ENCODE peak calls at places on chromosomes 16 and 17, in eight cellular contexts. One of them, this sample, is unnamed.

GRCh38 chr16:86261379-86261778 is 248.9 kb upstream of the FOXF1 start:
- DNase-seq in HCT116: peak; percentile 81
- DNase-seq in SK-N-SH: no peak
- DNase-seq in PC-3: peak; percentile 18
- DNase-seq in GM23248: peak; percentile 26
- DNase-seq in OCI-LY7: peak; percentile 49
- DNase-seq in neural progenitor cell: no peak
- DNase-seq in hepatocyte: no peak
- DNase-seq in this sample: no peak

GRCh38 chr17:13562271-13562800 is 39.4 kb downstream of the HS3ST3A1 start:
- DNase-seq in HCT116: no peak
- DNase-seq in hepatocyte: peak; percentile 58
- DNase-seq in GM23248: peak; percentile 97
- DNase-seq in SK-N-SH: no peak
- DNase-seq in PC-3: peak; percentile 90
- DNase-seq in neural progenitor cell: no peak
- DNase-seq in OCI-LY7: no peak
- DNase-seq in this sample: no peak

GRCh38 chr17:67449885-67450755 is 73.0 kb downstream of the PITPNC1 start:
- DNase-seq in neural progenitor cell: no peak
- DNase-seq in PC-3: no peak
- DNase-seq in HCT116: no peak
- DNase-seq in GM23248: no peak
- DNase-seq in SK-N-SH: no peak
- DNase-seq in hepatocyte: no peak
- DNase-seq in OCI-LY7: no peak
- DNase-seq in this sample: no peak

GRCh38 chr16:58049697-58050185 is 24.2 kb downstream of the MMP15 start:
- DNase-seq in SK-N-SH: no peak
- DNase-seq in neural progenitor cell: no peak
- DNase-seq in OCI-LY7: no peak
- DNase-seq in GM23248: no peak
- DNase-seq in PC-3: no peak
- DNase-seq in hepatocyte: no peak
- DNase-seq in HCT116: no peak
- DNase-seq in this sample: no peak

GRCh38 chr17:8004899-8005298 is 2.5 kb downstream of the GUCY2D start:
- DNase-seq in neural progenitor cell: no peak
- DNase-seq in OCI-LY7: no peak
- DNase-seq in GM23248: peak; percentile 83
- DNase-seq in HCT116: no peak
- DNase-seq in PC-3: no peak
- DNase-seq in hepatocyte: no peak
- DNase-seq in SK-N-SH: no peak
- DNase-seq in this sample: no peak

GRCh38 chr17:44269118-44269794 is 1.3 kb upstream of the SLC4A1 start:
- DNase-seq in OCI-LY7: no peak
- DNase-seq in SK-N-SH: peak; percentile 47
- DNase-seq in neural progenitor cell: no peak
- DNase-seq in HCT116: no peak
- DNase-seq in GM23248: no peak
- DNase-seq in hepatocyte: no peak
- DNase-seq in PC-3: no peak
- DNase-seq in this sample: no peak

GRCh38 chr16:1964046-1964505 is 550 bp downstream of the RPS2 start:
- DNase-seq in OCI-LY7: peak; percentile 51
- DNase-seq in SK-N-SH: no peak
- DNase-seq in hepatocyte: peak; percentile 60
- DNase-seq in neural progenitor cell: peak; percentile 56
- DNase-seq in PC-3: no peak
- DNase-seq in HCT116: no peak
- DNase-seq in GM23248: peak; percentile 58
- DNase-seq in this sample: no peak

GRCh38 chr17:48878920-48879898 is 13.4 kb upstream of the ATP5MC1 start:
- DNase-seq in SK-N-SH: peak; percentile 87
- DNase-seq in HCT116: peak; percentile 82
- DNase-seq in hepatocyte: peak; percentile 81
- DNase-seq in neural progenitor cell: peak; percentile 80
- DNase-seq in OCI-LY7: peak; percentile 76
- DNase-seq in GM23248: peak; percentile 77
- DNase-seq in PC-3: peak; percentile 91
- DNase-seq in this sample: peak; percentile 92

GRCh38 chr17:41710472-41711090 is 1.6 kb upstream of the GAST start:
- DNase-seq in PC-3: peak; percentile 9
- DNase-seq in OCI-LY7: no peak
- DNase-seq in GM23248: peak; percentile 91
- DNase-seq in neural progenitor cell: no peak
- DNase-seq in SK-N-SH: no peak
- DNase-seq in hepatocyte: no peak
- DNase-seq in HCT116: no peak
- DNase-seq in this sample: no peak

GRCh38 chr17:57481901-57482300 is 225.6 kb downstream of the MSI2 start:
- DNase-seq in neural progenitor cell: no peak
- DNase-seq in hepatocyte: peak; percentile 70
- DNase-seq in SK-N-SH: no peak
- DNase-seq in HCT116: no peak
- DNase-seq in GM23248: peak; percentile 96
- DNase-seq in PC-3: peak; percentile 13
- DNase-seq in OCI-LY7: no peak
- DNase-seq in this sample: no peak

GRCh38 chr16:68707341-68708152 is 29.5 kb upstream of the CDH1 start:
- DNase-seq in HCT116: peak; percentile 64
- DNase-seq in OCI-LY7: no peak
- DNase-seq in SK-N-SH: no peak
- DNase-seq in hepatocyte: peak; percentile 67
- DNase-seq in neural progenitor cell: peak; percentile 76
- DNase-seq in PC-3: peak; percentile 80
- DNase-seq in GM23248: no peak
- DNase-seq in this sample: peak; percentile 87

GRCh38 chr16:25223964-25224363 is 7.2 kb downstream of the AQP8 start:
- DNase-seq in PC-3: no peak
- DNase-seq in GM23248: no peak
- DNase-seq in SK-N-SH: no peak
- DNase-seq in hepatocyte: no peak
- DNase-seq in HCT116: no peak
- DNase-seq in OCI-LY7: no peak
- DNase-seq in neural progenitor cell: no peak
- DNase-seq in this sample: no peak

GRCh38 chr16:25222959-25223358 is 6.2 kb downstream of the AQP8 start:
- DNase-seq in GM23248: no peak
- DNase-seq in SK-N-SH: no peak
- DNase-seq in OCI-LY7: no peak
- DNase-seq in neural progenitor cell: no peak
- DNase-seq in HCT116: no peak
- DNase-seq in hepatocyte: no peak
- DNase-seq in PC-3: no peak
- DNase-seq in this sample: no peak

GRCh38 chr16:25224731-25225319 is 8.1 kb downstream of the AQP8 start:
- DNase-seq in HCT116: no peak
- DNase-seq in OCI-LY7: no peak
- DNase-seq in hepatocyte: no peak
- DNase-seq in GM23248: no peak
- DNase-seq in neural progenitor cell: no peak
- DNase-seq in PC-3: no peak
- DNase-seq in SK-N-SH: no peak
- DNase-seq in this sample: no peak

DNA sequence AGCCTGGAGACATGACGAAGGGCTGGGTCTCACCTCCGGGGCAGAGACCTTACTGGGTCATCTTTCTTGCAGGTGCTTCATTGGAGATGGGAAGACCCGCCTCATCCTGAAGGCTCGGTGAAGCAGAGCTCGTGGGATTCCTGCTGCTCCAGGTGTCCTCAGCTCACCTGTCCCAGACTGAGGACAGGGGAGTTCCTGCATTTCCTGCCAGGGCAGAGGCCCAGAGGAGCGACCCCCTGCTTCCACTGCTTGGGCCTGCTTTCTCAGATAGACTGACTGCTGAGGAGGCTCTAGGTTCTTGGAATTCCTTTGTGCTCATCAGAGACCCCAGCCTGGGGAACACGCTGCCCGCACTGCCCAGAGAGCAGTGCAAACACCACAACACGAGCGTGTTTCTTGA is 11.6 kb downstream of the AQP8 start:
- DNase-seq in OCI-LY7: no peak
- DNase-seq in SK-N-SH: no peak
- DNase-seq in PC-3: no peak
- DNase-seq in HCT116: no peak
- DNase-seq in neural progenitor cell: no peak
- DNase-seq in hepatocyte: no peak
- DNase-seq in GM23248: no peak
- DNase-seq in this sample: peak; percentile 36
- H3K27ac ChIP-seq in OCI-LY7: no peak overlapping the region
- H3K27ac ChIP-seq in SK-N-SH: no peak overlapping the region
- H3K27ac ChIP-seq in PC-3: no peak overlapping the region
- H3K27ac ChIP-seq in HCT116: no peak overlapping the region
- H3K27ac ChIP-seq in neural progenitor cell: no peak overlapping the region
- H3K27ac ChIP-seq in hepatocyte: no peak overlapping the region
- H3K27ac ChIP-seq in GM23248: no peak overlapping the region
- H3K27ac ChIP-seq in this sample: no peak overlapping the region

DNA sequence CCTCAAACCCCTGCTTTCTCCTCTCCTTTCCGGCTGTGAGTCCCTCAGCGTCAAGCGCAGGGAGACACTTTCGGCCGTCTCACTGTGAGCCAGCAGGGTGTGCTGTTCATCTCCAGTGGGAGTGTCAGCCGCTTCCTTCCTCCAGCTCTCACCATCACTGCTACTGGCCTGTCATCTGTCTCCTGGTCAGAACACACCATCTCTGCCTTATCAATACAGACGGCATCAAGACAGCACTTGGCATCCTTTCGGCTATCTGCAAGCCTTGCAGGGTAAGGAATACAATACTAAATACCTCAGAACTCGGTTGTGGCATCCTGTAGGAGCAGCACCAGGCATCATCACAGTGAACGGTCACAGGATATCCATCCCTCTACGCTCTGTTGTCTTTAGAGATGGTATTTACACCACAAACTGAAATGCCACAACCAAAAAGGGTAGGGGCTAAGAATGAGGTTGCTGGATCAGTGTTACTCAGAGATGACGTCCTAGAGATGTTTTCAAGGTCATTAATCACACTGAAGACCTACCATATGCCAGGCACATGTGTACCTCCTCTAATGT is 20.7 kb upstream of the CMTM4 start:
- DNase-seq in PC-3: peak; percentile 47
- DNase-seq in GM23248: peak; percentile 82
- DNase-seq in hepatocyte: peak; percentile 54
- DNase-seq in neural progenitor cell: peak; percentile 61
- DNase-seq in SK-N-SH: peak; percentile 69
- DNase-seq in HCT116: no peak
- DNase-seq in OCI-LY7: peak; percentile 47
- DNase-seq in this sample: peak; percentile 80
- TF ChIP-seq EZH2phosphoT487 in PC-3: no peak
- TF ChIP-seq EZH2phosphoT487 in GM23248: no peak
- TF ChIP-seq EZH2phosphoT487 in hepatocyte: no peak
- TF ChIP-seq EZH2phosphoT487 in neural progenitor cell: no peak
- TF ChIP-seq EZH2phosphoT487 in SK-N-SH: no peak
- TF ChIP-seq EZH2phosphoT487 in HCT116: no peak
- TF ChIP-seq EZH2phosphoT487 in OCI-LY7: no peak
- TF ChIP-seq EZH2phosphoT487 in this sample: no peak

GRCh38 chr17:50051082-50051576 is 4.8 kb upstream of the ITGA3 start:
- DNase-seq in OCI-LY7: no peak
- DNase-seq in GM23248: peak; percentile 86
- DNase-seq in hepatocyte: peak; percentile 70
- DNase-seq in PC-3: peak; percentile 100
- DNase-seq in neural progenitor cell: no peak
- DNase-seq in HCT116: peak; percentile 96
- DNase-seq in SK-N-SH: no peak
- DNase-seq in this sample: no peak

GRCh38 chr17:50050431-50051032 is 5.4 kb upstream of the ITGA3 start:
- DNase-seq in SK-N-SH: no peak
- DNase-seq in neural progenitor cell: no peak
- DNase-seq in hepatocyte: no peak
- DNase-seq in GM23248: no peak
- DNase-seq in OCI-LY7: no peak
- DNase-seq in HCT116: no peak
- DNase-seq in PC-3: no peak
- DNase-seq in this sample: no peak

GRCh38 chr17:50052822-50053653 is 2.9 kb upstream of the ITGA3 start:
- DNase-seq in PC-3: peak; percentile 51
- DNase-seq in SK-N-SH: peak; percentile 56
- DNase-seq in GM23248: no peak
- DNase-seq in hepatocyte: peak; percentile 37
- DNase-seq in OCI-LY7: no peak
- DNase-seq in neural progenitor cell: no peak
- DNase-seq in HCT116: no peak
- DNase-seq in this sample: no peak

GRCh38 chr17:50052241-50052788 is 3.6 kb upstream of the ITGA3 start:
- DNase-seq in PC-3: peak; percentile 74
- DNase-seq in neural progenitor cell: no peak
- DNase-seq in HCT116: no peak
- DNase-seq in GM23248: no peak
- DNase-seq in SK-N-SH: no peak
- DNase-seq in hepatocyte: no peak
- DNase-seq in OCI-LY7: no peak
- DNase-seq in this sample: no peak

DNA sequence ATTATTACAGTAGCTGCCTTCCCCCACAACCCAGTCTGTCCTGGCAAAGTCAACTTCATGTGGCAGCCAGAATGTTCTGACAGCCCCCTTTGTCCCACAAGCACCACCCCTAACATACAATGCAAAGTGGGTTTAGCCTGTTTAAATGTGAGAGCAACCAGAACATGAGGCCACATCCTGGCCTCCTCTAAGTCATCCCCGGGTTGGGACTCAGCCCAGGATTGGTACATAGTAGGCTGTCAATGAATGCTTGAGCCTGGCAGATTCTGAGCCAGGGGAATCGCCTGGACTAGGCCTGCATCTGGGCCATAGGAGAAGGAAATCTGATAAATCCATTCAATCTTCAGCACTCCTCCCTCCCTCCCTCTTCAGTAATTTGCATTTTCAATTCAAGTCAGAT is 4.3 kb upstream of the ITGA3 start:
- DNase-seq in neural progenitor cell: no peak
- DNase-seq in SK-N-SH: no peak
- DNase-seq in hepatocyte: no peak
- DNase-seq in GM23248: peak; percentile 43
- DNase-seq in OCI-LY7: no peak
- DNase-seq in HCT116: no peak
- DNase-seq in PC-3: peak; percentile 71
- DNase-seq in this sample: no peak
- H3K27ac ChIP-seq in neural progenitor cell: no peak overlapping the region
- H3K27ac ChIP-seq in SK-N-SH: peak overlapping the region; percentile 100
- H3K27ac ChIP-seq in hepatocyte: peak overlapping the region; percentile 48
- H3K27ac ChIP-seq in GM23248: peak overlapping the region; percentile 63
- H3K27ac ChIP-seq in OCI-LY7: no peak overlapping the region
- H3K27ac ChIP-seq in HCT116: peak overlapping the region; percentile 93
- H3K27ac ChIP-seq in PC-3: peak overlapping the region; percentile 96
- H3K27ac ChIP-seq in this sample: no peak overlapping the region

DNA sequence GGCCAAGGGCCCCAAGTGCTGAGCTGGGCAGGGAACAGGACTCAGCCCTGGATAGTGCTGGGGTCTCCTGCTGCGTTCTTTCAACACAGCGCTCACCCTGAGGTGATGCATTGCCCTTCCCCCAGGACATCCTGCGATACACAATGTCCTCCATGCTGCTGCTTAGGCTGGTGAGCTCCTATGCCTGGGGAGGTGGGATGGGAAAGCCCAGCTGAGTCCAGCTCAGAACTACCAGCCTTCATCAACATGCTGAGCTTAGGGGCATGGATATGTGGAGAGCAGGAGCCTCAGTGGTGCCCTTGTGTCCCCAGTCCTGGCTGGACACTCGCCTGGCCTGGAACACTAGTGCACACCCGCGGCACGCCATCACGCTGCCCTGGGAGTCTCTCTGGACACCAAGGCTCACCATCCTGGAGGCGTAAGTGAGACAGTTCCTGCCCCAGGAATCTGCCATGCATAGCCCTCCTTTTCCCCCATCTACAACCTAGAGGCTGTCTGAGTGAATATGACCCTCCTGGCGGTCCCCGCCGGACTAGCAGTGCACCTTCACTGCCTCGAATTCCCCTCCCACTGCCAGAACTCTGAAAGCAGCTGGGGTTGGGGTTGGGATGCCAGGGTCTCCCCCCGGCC is 710 bp downstream of the ZACN start:
- DNase-seq in SK-N-SH: peak; percentile 80
- DNase-seq in neural progenitor cell: peak; percentile 60
- DNase-seq in OCI-LY7: peak; percentile 36
- DNase-seq in hepatocyte: no peak
- DNase-seq in PC-3: no peak
- DNase-seq in GM23248: no peak
- DNase-seq in HCT116: no peak
- DNase-seq in this sample: peak; percentile 60
- TF ChIP-seq EZH2phosphoT487 in SK-N-SH: no peak
- TF ChIP-seq EZH2phosphoT487 in neural progenitor cell: peak; percentile 29
- TF ChIP-seq EZH2phosphoT487 in OCI-LY7: no peak
- TF ChIP-seq EZH2phosphoT487 in hepatocyte: no peak
- TF ChIP-seq EZH2phosphoT487 in PC-3: no peak
- TF ChIP-seq EZH2phosphoT487 in GM23248: no peak
- TF ChIP-seq EZH2phosphoT487 in HCT116: no peak
- TF ChIP-seq EZH2phosphoT487 in this sample: no peak

This sample was measured in GM23338.